ENCODE peak calls at places on chromosomes 2 and 18, in six cellular contexts. T is EL; X is left lung; Y is skeletal muscle cell; L is stimulated activated CD4-positive, alpha-beta T cell treated with anti-CD3 and anti-CD28 coated beads, Interleukin-12 subunit alpha, Interleukin-12 subunit beta, amount 100 ng/mL, for 24 hours; W is OCI-LY7. R is an unnamed sample.

GRCh38 chr2:79512442-79513401 is at the start of gene CTNNA2:
- DNase-seq in Y (no peak), X (peak; percentile 79), L (no peak), W (no peak), T (peak; percentile 35), R (peak; percentile 48)

GRCh38 chr18:50429207-50429948 is 54.5 kb downstream of the SKA1 start:
- DNase-seq in Y (no peak), T (peak; percentile 10), L (no peak), X (no peak), W (peak; percentile 32), R (no peak)

GRCh38 chr18:34976534-34976898 is 64.7 kb upstream of the MAPRE2 start:
- DNase-seq in Y (no peak), X (no peak), L (no peak), T (no peak), W (no peak), R (no peak)

GRCh38 chr2:174846941-174847938 is 83.0 kb upstream of the CHRNA1 start:
- DNase-seq in L (no peak), T (peak; percentile 80), X (no peak), W (no peak), Y (peak; percentile 82), R (no peak)

GRCh38 chr2:34229998-34230397 is 630.9 kb upstream of the FAM98A start:
- DNase-seq in L (no peak), T (no peak), W (no peak), Y (no peak), X (no peak), R (peak; percentile 49)

GRCh38 chr2:99537910-99538485 is 48.2 kb upstream of the REV1 start:
- DNase-seq in W (no peak), L (no peak), T (no peak), X (no peak), Y (no peak), R (no peak)

GRCh38 chr2:31413025-31413424 is 1.5 kb downstream of the XDH start:
- DNase-seq in W (no peak), Y (no peak), L (no peak), T (peak; percentile 38), X (no peak), R (no peak)

GRCh38 chr2:112794131-112794733 is 9.9 kb upstream of the IL1A start:
- DNase-seq in X (no peak), Y (peak; percentile 89), T (peak; percentile 83), L (no peak), W (peak; percentile 80), R (peak; percentile 74)

GRCh38 chr18:11953113-11953512 is 28.2 kb upstream of the IMPA2 start:
- DNase-seq in W (no peak), X (no peak), L (no peak), T (no peak), Y (no peak), R (no peak)

GRCh38 chr2:67846341-67847070 is 216.3 kb downstream of the C1D start:
- DNase-seq in L (no peak), T (peak; percentile 89), X (peak; percentile 77), Y (peak; percentile 93), W (peak; percentile 68), R (peak; percentile 83)

GRCh38 chr2:181685150-181685688 is 4.9 kb upstream of the NEUROD1 start:
- DNase-seq in L (no peak), T (peak; percentile 34), X (no peak), Y (no peak), W (no peak), R (no peak)

GRCh38 chr2:68693947-68694346 is 40.7 kb upstream of the ARHGAP25 start:
- DNase-seq in T (no peak), X (no peak), L (no peak), W (no peak), Y (no peak), R (no peak)

GRCh38 chr2:32384529-32384928 is 27.7 kb downstream of the BIRC6 start:
- DNase-seq in L (no peak), W (no peak), Y (no peak), X (no peak), T (no peak), R (no peak)

GRCh38 chr2:96679843-96680242 is 37.3 kb downstream of the FER1L5 start:
- DNase-seq in T (no peak), X (no peak), Y (no peak), L (no peak), W (no peak), R (no peak)

GRCh38 chr2:74843371-74844298 is 9.7 kb downstream of the HK2 start:
- DNase-seq in T (peak; percentile 87), L (no peak), Y (peak; percentile 72), X (no peak), W (peak; percentile 39), R (no peak)

R was measured in lower lobe of right lung.